ENCODE peak calls at places on chromosomes 13 and 19, in four cellular contexts. Q is left lung, P is brain microvascular endothelial cell, D is PC-9. M is an unnamed sample.
A peak's percentile ranks its signal among the peaks of the same experiment; 100 is the strongest.

GRCh38 chr19:46384396-46384795 is 29.0 kb downstream of the CCDC8 start:
- DNase-seq in Q (no peak), P (no peak), D (no peak), M (no peak)

GRCh38 chr13:110305949-110306339 is 1.0 kb downstream of the COL4A1 start:
- DNase-seq in Q (no peak), P (no peak), D (no peak), M (peak; percentile 42)

GRCh38 chr19:39916236-39916635 is 18.2 kb downstream of the FCGBP start:
- DNase-seq in Q (no peak), P (no peak), D (no peak), M (no peak)

GRCh38 chr13:29537736-29538624 is 57.5 kb downstream of the SLC7A1 start:
- DNase-seq in Q (no peak), P (no peak), D (no peak), M (no peak)

GRCh38 chr19:38707512-38708114 is 36.7 kb downstream of the CAPN12 start:
- DNase-seq in Q (no peak), P (peak; percentile 25), D (peak; percentile 84), M (no peak)

GRCh38 chr13:91078093-91078679 is 269.3 kb upstream of the MIR17HG start:
- DNase-seq in Q (no peak), P (no peak), D (no peak), M (no peak)

GRCh38 chr19:53868091-53868891 is 608 bp downstream of the MYADM start:
- DNase-seq in Q (peak; percentile 72), P (peak; percentile 56), D (peak; percentile 78), M (peak; percentile 44)

GRCh38 chr13:112773601-112774447 is 84.0 kb downstream of the ATP11A start:
- DNase-seq in Q (no peak), P (no peak), D (no peak), M (no peak)

GRCh38 chr13:75790198-75790970 is 154.3 kb downstream of the LMO7 start:
- DNase-seq in Q (no peak), P (no peak), D (no peak), M (no peak)
- H3K4me3 ChIP-seq in Q (no peak overlapping the region), P (no peak overlapping the region), D (no peak overlapping the region), M (no peak overlapping the region)

GRCh38 chr13:80921971-80922370 is 581.0 kb upstream of the SPRY2 start:
- DNase-seq in Q (no peak), P (no peak), D (no peak), M (no peak)
- TF ChIP-seq CTCF in Q (no peak), P (no peak), D (no peak), M (no peak)

DNA sequence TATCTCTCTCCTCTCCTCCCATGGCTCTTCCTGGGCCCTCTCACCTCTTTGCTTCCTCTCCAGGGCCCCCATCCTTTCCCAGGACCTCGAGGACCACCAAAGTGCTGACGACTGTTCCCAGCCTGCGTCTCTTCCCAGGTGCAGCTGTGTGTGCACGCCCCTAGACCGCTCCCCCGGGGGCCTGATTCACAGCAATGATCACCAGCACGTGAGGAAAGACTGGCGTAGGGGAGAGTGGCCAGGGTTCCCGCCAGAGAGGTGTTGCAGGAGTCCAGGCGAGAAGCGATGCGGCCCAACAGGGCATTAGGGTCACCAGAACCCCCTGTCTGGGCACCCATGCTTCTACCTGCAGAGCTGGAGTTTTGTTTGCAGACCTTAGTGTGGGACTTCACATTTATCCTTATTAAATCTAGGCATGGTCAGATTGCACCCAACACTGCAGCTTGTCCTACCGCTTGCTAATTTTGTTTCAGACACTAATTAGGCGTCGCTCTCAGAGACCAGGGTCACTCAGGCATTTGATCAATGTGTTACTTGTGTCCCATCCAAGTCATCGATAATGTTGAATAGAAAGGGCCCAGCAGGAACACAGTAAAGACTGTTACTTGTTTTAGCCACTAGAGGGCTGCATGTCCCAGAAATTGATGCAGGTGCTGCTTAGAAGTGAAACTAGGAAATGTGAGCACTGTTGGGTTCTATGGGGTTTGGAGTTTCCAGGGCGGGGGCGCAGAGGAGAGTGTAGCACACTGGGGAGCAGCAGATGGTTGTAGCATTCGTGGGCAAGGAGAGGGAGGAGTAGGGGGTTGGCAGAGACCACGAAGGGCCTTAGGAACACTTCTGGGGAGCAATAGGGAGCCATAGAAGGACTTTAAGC is 53.2 kb downstream of the CDADC1 start:
- DNase-seq in Q (peak; percentile 50), P (peak; percentile 59), D (peak; percentile 47), M (peak; percentile 79)
- H3K4me3 ChIP-seq in Q (no peak overlapping the region), P (peak overlapping the region; percentile 36), D (no peak overlapping the region), M (peak overlapping the region; percentile 32)

GRCh38 chr19:41226053-41226873 is 7.2 kb downstream of the AXL start:
- DNase-seq in Q (peak; percentile 59), P (peak; percentile 66), D (peak; percentile 97), M (peak; percentile 76)
- TF ChIP-seq CTCF in Q (no peak), P (no peak), D (no peak), M (no peak)

GRCh38 chr19:49592486-49593232 is 1.7 kb downstream of the PRR12 start:
- DNase-seq in Q (no peak), P (no peak), D (peak; percentile 33), M (peak; percentile 14)

GRCh38 chr19:49595006-49595818 is 4.2 kb downstream of the PRR12 start:
- DNase-seq in Q (no peak), P (no peak), D (no peak), M (no peak)

GRCh38 chr19:49591731-49592485 is 926 bp downstream of the PRR12 start:
- DNase-seq in Q (peak; percentile 54), P (peak; percentile 19), D (peak; percentile 76), M (peak; percentile 37)

GRCh38 chr19:49594157-49595005 is 3.4 kb downstream of the PRR12 start:
- DNase-seq in Q (no peak), P (no peak), D (no peak), M (no peak)

GRCh38 chr19:49593233-49594113 is 2.5 kb downstream of the PRR12 start:
- DNase-seq in Q (peak; percentile 93), P (peak; percentile 92), D (peak; percentile 94), M (peak; percentile 89)
- H3K4me3 ChIP-seq in Q (peak overlapping the region; percentile 75), P (peak overlapping the region; percentile 85), D (peak overlapping the region; percentile 89), M (peak overlapping the region; percentile 79)

DNA sequence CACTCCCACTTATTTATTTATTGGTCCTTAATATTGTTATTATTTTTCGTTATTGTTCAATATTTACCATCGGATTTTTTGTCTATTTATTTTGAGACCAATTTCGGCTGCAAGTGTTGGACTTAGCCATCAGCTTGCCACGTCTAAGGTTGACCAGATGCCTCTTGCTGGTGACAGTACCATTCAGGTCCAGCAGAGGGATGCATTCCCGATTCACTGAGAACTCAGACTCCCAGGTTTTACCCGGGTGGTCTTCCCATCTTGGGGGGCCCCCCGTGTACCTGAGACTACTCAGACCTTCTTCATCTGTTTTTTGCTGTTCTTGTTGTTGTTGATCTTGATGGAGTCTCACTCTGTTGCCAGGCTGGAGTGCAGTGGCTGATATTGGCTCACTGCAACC is 1435.2 kb downstream of the UQCRFS1 start:
- DNase-seq in Q (no peak), P (no peak), D (no peak), M (no peak)
- TF ChIP-seq CTCF in Q (no peak), P (peak; percentile 52), D (no peak), M (peak; percentile 30)

M was measured in fibroblast of mammary gland.